ENCODE peak calls at places on chromosomes 16 and 17, in nine cellular contexts. Q, G, D, L, K, U, C, V and E are unnamed samples.

GRCh38 chr16:81551141-81551808 is 106.7 kb downstream of the CMIP start:
- DNase-seq in U (peak; percentile 49), Q (peak; percentile 46), K (peak; percentile 9), L (no peak), G (no peak), D (no peak), C (no peak), V (no peak), E (no peak)

GRCh38 chr17:61250335-61250890 is 149.2 kb upstream of the TBX2 start:
- DNase-seq in G (no peak), C (peak; percentile 44), U (peak; percentile 41), K (no peak), V (no peak), D (no peak), Q (peak; percentile 75), L (no peak), E (no peak)

GRCh38 chr17:29838961-29839360 is 91.1 kb downstream of the SSH2 start:
- DNase-seq in V (no peak), U (no peak), C (no peak), G (no peak), D (no peak), L (no peak), K (no peak), Q (peak; percentile 22), E (no peak)

GRCh38 chr17:66950325-66950724 is 14.2 kb upstream of the CACNG4 start:
- DNase-seq in U (no peak), D (no peak), Q (no peak), V (no peak), K (no peak), G (no peak), L (no peak), C (no peak), E (no peak)

GRCh38 chr16:86571197-86571915 is 4.7 kb downstream of the FOXC2 start:
- DNase-seq in K (no peak), L (no peak), Q (no peak), C (no peak), V (no peak), G (no peak), D (no peak), U (no peak), E (no peak)

GRCh38 chr16:23424292-23424958 is 28.6 kb downstream of the COG7 start:
- DNase-seq in U (no peak), D (no peak), G (peak; percentile 37), K (peak; percentile 86), V (no peak), L (no peak), Q (no peak), C (no peak), E (no peak)

GRCh38 chr16:69267633-69268032 is 43.5 kb upstream of the VPS4A start:
- DNase-seq in K (no peak), D (no peak), L (no peak), Q (no peak), G (no peak), V (no peak), C (no peak), U (no peak), E (no peak)

GRCh38 chr16:30348113-30348512 is 7.0 kb downstream of the CD2BP2 start:
- DNase-seq in V (no peak), Q (no peak), G (no peak), U (no peak), K (no peak), C (no peak), D (no peak), L (no peak), E (no peak)

GRCh38 chr16:58027341-58028167 is 2.0 kb downstream of the MMP15 start:
- DNase-seq in U (no peak), Q (no peak), C (no peak), L (no peak), V (no peak), D (peak; percentile 70), K (peak; percentile 82), G (no peak), E (no peak)

GRCh38 chr17:5123343-5124124 is 7.7 kb downstream of the USP6 start:
- DNase-seq in U (no peak), G (no peak), K (peak; percentile 7), L (no peak), V (no peak), D (no peak), C (no peak), Q (no peak), E (no peak)

GRCh38 chr17:44966348-44967025 is 1.6 kb downstream of the C1QL1 start:
- DNase-seq in U (no peak), D (no peak), Q (no peak), L (no peak), V (no peak), G (no peak), K (no peak), C (no peak), E (no peak)

GRCh38 chr17:34816806-34817205 is 144.5 kb downstream of the CCT6B start:
- DNase-seq in D (no peak), L (no peak), V (no peak), K (no peak), U (no peak), C (no peak), G (no peak), Q (no peak), E (no peak)

GRCh38 chr17:34820922-34821321 is 140.3 kb downstream of the CCT6B start:
- DNase-seq in L (no peak), D (no peak), U (peak; percentile 27), V (no peak), G (no peak), Q (no peak), C (no peak), K (no peak), E (no peak)

GRCh38 chr17:34822007-34822737 is 139.1 kb downstream of the CCT6B start:
- DNase-seq in V (no peak), K (no peak), C (no peak), L (no peak), Q (no peak), U (no peak), D (no peak), G (no peak), E (no peak)

GRCh38 chr17:34820166-34820920 is 140.9 kb downstream of the CCT6B start:
- DNase-seq in C (peak; percentile 12), Q (no peak), D (no peak), K (no peak), V (no peak), U (no peak), L (no peak), G (no peak), E (no peak)

GRCh38 chr17:34817252-34817651 is 144.0 kb downstream of the CCT6B start:
- DNase-seq in K (no peak), Q (no peak), D (no peak), C (no peak), U (no peak), L (no peak), G (no peak), V (no peak), E (no peak)
- H3K4me3 ChIP-seq in K (no peak overlapping the region), Q (no peak overlapping the region), D (no peak overlapping the region), C (no peak overlapping the region), U (no peak overlapping the region), L (no peak overlapping the region), G (no peak overlapping the region), V (no peak overlapping the region), E (no peak overlapping the region)

GRCh38 chr16:79597775-79598174 is 2.8 kb downstream of the MAF start:
- DNase-seq in U (no peak), V (no peak), Q (no peak), G (no peak), L (no peak), K (no peak), C (no peak), D (no peak), E (no peak)
- H3K4me3 ChIP-seq in U (no peak overlapping the region), V (peak overlapping the region; percentile 36), Q (peak overlapping the region; percentile 50), G (peak overlapping the region; percentile 73), L (no peak overlapping the region), K (no peak overlapping the region), C (peak overlapping the region; percentile 79), D (peak overlapping the region; percentile 84), E (no peak overlapping the region)

DNA sequence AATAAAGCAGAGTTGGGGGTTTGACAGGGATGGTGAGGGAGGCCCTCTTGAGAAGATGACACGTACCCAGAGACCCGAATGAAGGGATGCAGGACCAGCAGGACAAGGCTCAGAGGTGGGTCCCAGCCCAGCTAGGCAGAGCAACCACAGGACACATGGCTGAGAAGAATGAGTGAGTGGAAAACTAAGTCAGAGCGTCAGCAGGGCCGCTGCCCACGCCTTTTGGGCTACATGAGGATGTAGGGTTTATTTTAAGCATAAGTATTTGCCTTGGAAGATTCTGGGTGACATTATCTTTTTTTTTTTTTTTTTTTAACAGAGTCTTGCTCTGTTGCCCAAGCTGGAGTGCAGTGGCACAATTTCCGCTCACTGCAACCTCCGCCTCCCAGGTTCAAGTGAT is 176.0 kb downstream of the TMEM132E start:
- DNase-seq in U (no peak), D (no peak), C (no peak), K (no peak), V (no peak), Q (no peak), G (no peak), L (no peak), E (no peak)
- H3K4me3 ChIP-seq in U (no peak overlapping the region), D (no peak overlapping the region), C (no peak overlapping the region), K (no peak overlapping the region), V (no peak overlapping the region), Q (no peak overlapping the region), G (no peak overlapping the region), L (no peak overlapping the region), E (no peak overlapping the region)

GRCh38 chr17:35185849-35186248 is 8.3 kb downstream of the SLC35G3 start:
- DNase-seq in G (no peak), Q (no peak), V (no peak), D (no peak), U (peak; percentile 58), C (no peak), L (no peak), K (no peak), E (no peak)
- H3K4me3 ChIP-seq in G (no peak overlapping the region), Q (no peak overlapping the region), V (no peak overlapping the region), D (no peak overlapping the region), U (no peak overlapping the region), C (no peak overlapping the region), L (no peak overlapping the region), K (no peak overlapping the region), E (no peak overlapping the region)

GRCh38 chr16:64390102-64390501 is 731.8 kb downstream of the CDH11 start:
- DNase-seq in L (no peak), K (no peak), C (no peak), G (no peak), D (no peak), V (no peak), Q (no peak), U (no peak), E (no peak)

GRCh38 chr16:64392456-64392855 is 729.4 kb downstream of the CDH11 start:
- DNase-seq in U (no peak), D (no peak), Q (no peak), K (no peak), V (no peak), L (no peak), G (no peak), C (no peak), E (no peak)

GRCh38 chr16:64394061-64394460 is 727.8 kb downstream of the CDH11 start:
- DNase-seq in C (no peak), G (no peak), L (no peak), U (no peak), V (no peak), K (no peak), Q (no peak), D (no peak), E (no peak)

GRCh38 chr16:64397042-64397441 is 724.8 kb downstream of the CDH11 start:
- DNase-seq in G (no peak), D (no peak), U (no peak), C (no peak), K (no peak), Q (peak; percentile 36), L (no peak), V (no peak), E (no peak)

GRCh38 chr16:64391009-64391663 is 730.7 kb downstream of the CDH11 start:
- DNase-seq in C (no peak), G (no peak), D (no peak), L (no peak), V (no peak), U (no peak), Q (peak; percentile 80), K (no peak), E (no peak)
- H3K4me3 ChIP-seq in C (no peak overlapping the region), G (no peak overlapping the region), D (no peak overlapping the region), L (no peak overlapping the region), V (peak overlapping the region; percentile 16), U (no peak overlapping the region), Q (no peak overlapping the region), K (no peak overlapping the region), E (no peak overlapping the region)